ENCODE peak calls at places on chromosomes 16 and 17, in eight cellular contexts. G is GOT3; X is IMR-90; P is B cell; C is stimulated activated CD4-positive, alpha-beta T cell treated with anti-CD3 and anti-CD28 coated beads, Interleukin-4, amount 100 ng/mL, for 4 hours; H is fibroblast of the conjunctiva; Y is neural crest cell; T is central memory CD4-positive, alpha-beta T cell. B is an unnamed sample.

GRCh38 chr17:71325117-71325516 is 795.7 kb upstream of the SOX9 start:
- DNase-seq in H (no peak), G (no peak), C (no peak), Y (no peak), X (no peak), P (no peak), T (no peak), B (no peak)

GRCh38 chr16:19114359-19115147 is 789 bp downstream of the ITPRIPL2 start:
- DNase-seq in C (no peak), H (no peak), T (no peak), G (no peak), X (peak), Y (peak), P (no peak), B (peak)

GRCh38 chr17:49548506-49549310 is 27.0 kb upstream of the NXPH3 start:
- DNase-seq in X (peak), G (no peak), T (no peak), C (no peak), H (peak), P (no peak), Y (no peak), B (no peak)

GRCh38 chr16:11075163-11075562 is 130.8 kb downstream of the CLEC16A start:
- DNase-seq in X (no peak), T (no peak), G (no peak), P (no peak), H (no peak), C (no peak), Y (no peak), B (no peak)

GRCh38 chr17:73141411-73141810 is 23.4 kb upstream of the SSTR2 start:
- DNase-seq in G (no peak), T (no peak), P (no peak), X (no peak), Y (no peak), H (no peak), C (no peak), B (no peak)

GRCh38 chr16:55569025-55569424 is 2.5 kb downstream of the CAPNS2 start:
- DNase-seq in X (peak), H (no peak), G (no peak), C (no peak), P (no peak), Y (no peak), T (no peak), B (no peak)

GRCh38 chr17:49941427-49941826 is 27.6 kb upstream of the DLX4 start:
- DNase-seq in P (no peak), C (no peak), X (no peak), Y (no peak), T (no peak), H (no peak), G (no peak), B (no peak)

GRCh38 chr16:70570967-70571570 is 47.5 kb downstream of the SF3B3 start:
- DNase-seq in G (no peak), T (no peak), Y (no peak), X (no peak), H (no peak), C (no peak), P (no peak), B (no peak)

GRCh38 chr16:72203401-72203800 is 31.4 kb upstream of the PMFBP1 start:
- DNase-seq in H (no peak), Y (no peak), P (no peak), T (no peak), X (peak), G (no peak), C (no peak), B (peak)

GRCh38 chr16:88141580-88141979 is 190.3 kb downstream of the BANP start:
- DNase-seq in T (no peak), P (no peak), C (no peak), Y (no peak), H (no peak), X (no peak), G (no peak), B (no peak)

GRCh38 chr16:81885976-81886586 is 107.0 kb downstream of the PLCG2 start:
- DNase-seq in X (peak), H (no peak), Y (peak), G (no peak), C (no peak), T (no peak), P (peak), B (no peak)

B was measured in dermis microvascular lymphatic vessel endothelial cell.